ENCODE peak calls at places on chromosomes 1 and 21, in ten cellular contexts. One of them, this sample, is unnamed.

GRCh38 chr1:151981178-151981525 is 12.5 kb downstream of the S100A10 start:
- DNase-seq in activated T-cell treated with anti-CD3 and anti-CD28 coated beads, Interleukin-2, amount 50 U/mL, for 1 hour: no peak
- DNase-seq in GM19239: no peak
- DNase-seq in HCEC 1CT: no peak
- DNase-seq in activated CD4-positive, alpha-beta T cell treated with anti-CD3 and anti-CD28 coated beads, Interleukin-2, amount 50 U/mL, for 4 hours: no peak
- DNase-seq in Kasumi-1: no peak
- DNase-seq in naive thymus-derived CD4-positive, alpha-beta T cell: no peak
- DNase-seq in MV-4-11: no peak
- DNase-seq in PC-3: peak
- DNase-seq in stimulated activated CD8-positive, alpha-beta memory T cell treated with anti-CD3 and anti-CD28 coated beads, Interleukin-15, amount 100 ng/mL, for 24 hours: no peak
- DNase-seq in this sample: no peak

GRCh38 chr1:41464886-41465285 is 19.6 kb downstream of the EDN2 start:
- DNase-seq in activated T-cell treated with anti-CD3 and anti-CD28 coated beads, Interleukin-2, amount 50 U/mL, for 1 hour: no peak
- DNase-seq in GM19239: no peak
- DNase-seq in HCEC 1CT: peak
- DNase-seq in activated CD4-positive, alpha-beta T cell treated with anti-CD3 and anti-CD28 coated beads, Interleukin-2, amount 50 U/mL, for 4 hours: no peak
- DNase-seq in Kasumi-1: no peak
- DNase-seq in naive thymus-derived CD4-positive, alpha-beta T cell: no peak
- DNase-seq in MV-4-11: no peak
- DNase-seq in PC-3: no peak
- DNase-seq in stimulated activated CD8-positive, alpha-beta memory T cell treated with anti-CD3 and anti-CD28 coated beads, Interleukin-15, amount 100 ng/mL, for 24 hours: no peak
- DNase-seq in this sample: no peak

GRCh38 chr1:181135815-181136737 is 47.6 kb downstream of the IER5 start:
- DNase-seq in activated T-cell treated with anti-CD3 and anti-CD28 coated beads, Interleukin-2, amount 50 U/mL, for 1 hour: no peak
- DNase-seq in GM19239: no peak
- DNase-seq in HCEC 1CT: peak
- DNase-seq in activated CD4-positive, alpha-beta T cell treated with anti-CD3 and anti-CD28 coated beads, Interleukin-2, amount 50 U/mL, for 4 hours: no peak
- DNase-seq in Kasumi-1: peak
- DNase-seq in naive thymus-derived CD4-positive, alpha-beta T cell: no peak
- DNase-seq in MV-4-11: peak
- DNase-seq in PC-3: peak
- DNase-seq in stimulated activated CD8-positive, alpha-beta memory T cell treated with anti-CD3 and anti-CD28 coated beads, Interleukin-15, amount 100 ng/mL, for 24 hours: no peak
- DNase-seq in this sample: no peak

GRCh38 chr1:230067871-230068814 is 1.1 kb downstream of the GALNT2 start:
- DNase-seq in activated T-cell treated with anti-CD3 and anti-CD28 coated beads, Interleukin-2, amount 50 U/mL, for 1 hour: peak
- DNase-seq in GM19239: peak
- DNase-seq in HCEC 1CT: peak
- DNase-seq in activated CD4-positive, alpha-beta T cell treated with anti-CD3 and anti-CD28 coated beads, Interleukin-2, amount 50 U/mL, for 4 hours: peak
- DNase-seq in Kasumi-1: peak
- DNase-seq in naive thymus-derived CD4-positive, alpha-beta T cell: peak
- DNase-seq in MV-4-11: peak
- DNase-seq in PC-3: peak
- DNase-seq in stimulated activated CD8-positive, alpha-beta memory T cell treated with anti-CD3 and anti-CD28 coated beads, Interleukin-15, amount 100 ng/mL, for 24 hours: no peak
- DNase-seq in this sample: peak

GRCh38 chr21:45845063-45845789 is 136.3 kb upstream of the COL6A1 start:
- DNase-seq in activated T-cell treated with anti-CD3 and anti-CD28 coated beads, Interleukin-2, amount 50 U/mL, for 1 hour: no peak
- DNase-seq in GM19239: no peak
- DNase-seq in HCEC 1CT: no peak
- DNase-seq in activated CD4-positive, alpha-beta T cell treated with anti-CD3 and anti-CD28 coated beads, Interleukin-2, amount 50 U/mL, for 4 hours: no peak
- DNase-seq in Kasumi-1: no peak
- DNase-seq in naive thymus-derived CD4-positive, alpha-beta T cell: no peak
- DNase-seq in MV-4-11: no peak
- DNase-seq in PC-3: no peak
- DNase-seq in stimulated activated CD8-positive, alpha-beta memory T cell treated with anti-CD3 and anti-CD28 coated beads, Interleukin-15, amount 100 ng/mL, for 24 hours: no peak
- DNase-seq in this sample: no peak

GRCh38 chr1:22332795-22333499 is 118.7 kb upstream of the ZBTB40 start:
- DNase-seq in activated T-cell treated with anti-CD3 and anti-CD28 coated beads, Interleukin-2, amount 50 U/mL, for 1 hour: no peak
- DNase-seq in GM19239: no peak
- DNase-seq in HCEC 1CT: no peak
- DNase-seq in activated CD4-positive, alpha-beta T cell treated with anti-CD3 and anti-CD28 coated beads, Interleukin-2, amount 50 U/mL, for 4 hours: no peak
- DNase-seq in Kasumi-1: no peak
- DNase-seq in naive thymus-derived CD4-positive, alpha-beta T cell: no peak
- DNase-seq in MV-4-11: no peak
- DNase-seq in PC-3: peak
- DNase-seq in stimulated activated CD8-positive, alpha-beta memory T cell treated with anti-CD3 and anti-CD28 coated beads, Interleukin-15, amount 100 ng/mL, for 24 hours: no peak
- DNase-seq in this sample: no peak

GRCh38 chr1:59878370-59878769 is 48.2 kb downstream of the CYP2J2 start:
- DNase-seq in activated T-cell treated with anti-CD3 and anti-CD28 coated beads, Interleukin-2, amount 50 U/mL, for 1 hour: no peak
- DNase-seq in GM19239: no peak
- DNase-seq in HCEC 1CT: no peak
- DNase-seq in activated CD4-positive, alpha-beta T cell treated with anti-CD3 and anti-CD28 coated beads, Interleukin-2, amount 50 U/mL, for 4 hours: no peak
- DNase-seq in Kasumi-1: no peak
- DNase-seq in naive thymus-derived CD4-positive, alpha-beta T cell: no peak
- DNase-seq in MV-4-11: no peak
- DNase-seq in PC-3: no peak
- DNase-seq in stimulated activated CD8-positive, alpha-beta memory T cell treated with anti-CD3 and anti-CD28 coated beads, Interleukin-15, amount 100 ng/mL, for 24 hours: no peak
- DNase-seq in this sample: no peak

GRCh38 chr1:101846820-101847219 is 149.9 kb downstream of the OLFM3 start:
- DNase-seq in activated T-cell treated with anti-CD3 and anti-CD28 coated beads, Interleukin-2, amount 50 U/mL, for 1 hour: no peak
- DNase-seq in GM19239: no peak
- DNase-seq in HCEC 1CT: no peak
- DNase-seq in activated CD4-positive, alpha-beta T cell treated with anti-CD3 and anti-CD28 coated beads, Interleukin-2, amount 50 U/mL, for 4 hours: no peak
- DNase-seq in Kasumi-1: no peak
- DNase-seq in naive thymus-derived CD4-positive, alpha-beta T cell: no peak
- DNase-seq in MV-4-11: no peak
- DNase-seq in PC-3: no peak
- DNase-seq in stimulated activated CD8-positive, alpha-beta memory T cell treated with anti-CD3 and anti-CD28 coated beads, Interleukin-15, amount 100 ng/mL, for 24 hours: no peak
- DNase-seq in this sample: no peak

GRCh38 chr1:154988053-154988954 is 5.1 kb upstream of the LENEP start:
- DNase-seq in activated T-cell treated with anti-CD3 and anti-CD28 coated beads, Interleukin-2, amount 50 U/mL, for 1 hour: no peak
- DNase-seq in GM19239: no peak
- DNase-seq in HCEC 1CT: no peak
- DNase-seq in activated CD4-positive, alpha-beta T cell treated with anti-CD3 and anti-CD28 coated beads, Interleukin-2, amount 50 U/mL, for 4 hours: no peak
- DNase-seq in Kasumi-1: no peak
- DNase-seq in naive thymus-derived CD4-positive, alpha-beta T cell: no peak
- DNase-seq in MV-4-11: peak
- DNase-seq in PC-3: no peak
- DNase-seq in stimulated activated CD8-positive, alpha-beta memory T cell treated with anti-CD3 and anti-CD28 coated beads, Interleukin-15, amount 100 ng/mL, for 24 hours: no peak
- DNase-seq in this sample: no peak